ENCODE peak calls at places on chromosomes 1 and 21, in four cellular contexts. A is K562, N is H1, C is HepG2. R is an unnamed sample.
A peak's percentile ranks its signal among the peaks of the same experiment; 100 is the strongest.

GRCh38 chr1:234781241-234782056 is 171.5 kb upstream of the IRF2BP2 start:
- DNase-seq in A (peak; percentile 59), N (no peak), C (peak; percentile 57), R (peak; percentile 60)

GRCh38 chr1:75643460-75643859 is 32.5 kb upstream of the SLC44A5 start:
- DNase-seq in A (no peak), N (no peak), C (no peak), R (no peak)

GRCh38 chr1:186681806-186682205 is 1.6 kb upstream of the PTGS2 start:
- DNase-seq in A (no peak), N (no peak), C (no peak), R (peak; percentile 26)

GRCh38 chr1:211591980-211592493 is 13.1 kb upstream of the SLC30A1 start:
- DNase-seq in A (no peak), N (no peak), C (no peak), R (no peak)

GRCh38 chr1:94840811-94841210 is 20.7 kb downstream of the SLC44A3 start:
- DNase-seq in A (no peak), N (no peak), C (no peak), R (no peak)

GRCh38 chr1:109892476-109893368 is 17.9 kb upstream of the CSF1 start:
- DNase-seq in A (no peak), N (no peak), C (no peak), R (peak; percentile 23)

GRCh38 chr1:112527266-112528010 is 18.7 kb downstream of the WNT2B start:
- DNase-seq in A (no peak), N (no peak), C (no peak), R (no peak)

GRCh38 chr21:20997633-20998455 is at the start of gene NCAM2:
- DNase-seq in A (peak; percentile 70), N (peak; percentile 88), C (peak; percentile 9), R (no peak)

GRCh38 chr1:26346274-26347033 is 7.5 kb downstream of the CRYBG2 start:
- DNase-seq in A (no peak), N (no peak), C (no peak), R (no peak)

GRCh38 chr1:234107416-234108021 is 203.0 kb downstream of the SLC35F3 start:
- DNase-seq in A (no peak), N (no peak), C (no peak), R (peak; percentile 67)

GRCh38 chr1:29379438-29380073 is 143.2 kb downstream of the PTPRU start:
- DNase-seq in A (peak; percentile 60), N (peak; percentile 68), C (peak; percentile 53), R (no peak)

GRCh38 chr1:10714337-10715114 is 81.9 kb downstream of the CASZ1 start:
- DNase-seq in A (no peak), N (no peak), C (no peak), R (no peak)

GRCh38 chr21:36150192-36150711 is 6.4 kb upstream of the DOP1B start:
- DNase-seq in A (no peak), N (no peak), C (no peak), R (no peak)

GRCh38 chr1:159173303-159173702 is 1.9 kb downstream of the CADM3 start:
- DNase-seq in A (no peak), N (no peak), C (no peak), R (no peak)

GRCh38 chr1:180151508-180151907 is 3.2 kb upstream of the QSOX1 start:
- DNase-seq in A (no peak), N (no peak), C (no peak), R (peak; percentile 41)

GRCh38 chr1:217134857-217135568 is 411.8 kb upstream of the ESRRG start:
- DNase-seq in A (no peak), N (peak; percentile 73), C (no peak), R (peak; percentile 14)

GRCh38 chr1:197908695-197909336 is 6.4 kb downstream of the C1orf53 start:
- DNase-seq in A (no peak), N (peak; percentile 55), C (no peak), R (no peak)

GRCh38 chr1:15141933-15142647 is 11.5 kb upstream of the TMEM51 start:
- DNase-seq in A (no peak), N (no peak), C (no peak), R (no peak)

DNA sequence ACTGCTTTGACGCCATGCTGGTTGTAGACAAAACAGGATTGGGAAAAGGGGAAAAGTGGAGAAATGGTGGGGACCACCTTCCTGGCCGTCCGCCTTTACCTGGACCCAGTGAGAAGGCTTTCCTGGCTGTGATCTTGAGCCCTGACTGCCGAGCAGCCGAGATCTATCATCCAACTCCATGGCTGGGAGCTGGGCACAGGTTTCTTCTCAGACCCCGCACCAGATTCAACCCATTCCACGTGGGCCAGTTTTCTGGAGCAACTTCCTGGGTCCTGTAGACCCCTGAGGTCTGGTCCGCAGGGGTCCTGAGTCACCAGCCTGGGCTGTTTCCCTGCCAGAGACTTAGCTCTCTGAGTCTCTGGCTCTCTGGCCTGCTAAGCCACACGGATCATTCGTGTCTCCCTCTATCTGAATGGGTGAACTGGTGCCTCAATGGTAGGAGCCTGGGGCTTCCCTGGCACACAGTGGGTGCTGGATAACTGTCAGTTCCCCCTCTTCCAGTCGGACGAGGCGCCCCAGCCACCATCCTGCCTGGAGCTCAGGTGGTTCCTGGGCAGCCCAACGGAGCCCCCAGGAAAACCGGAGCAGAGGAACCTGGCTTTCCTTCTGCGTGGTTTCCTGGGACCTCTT is 4.5 kb upstream of the NPHP4 start:
- DNase-seq in A (no peak), N (no peak), C (no peak), R (no peak)
- H3K4me1 ChIP-seq in A (peaks cover 62% of the 10 kb centered on the region), N (peaks cover 8% of the 10 kb centered on the region), C (peaks cover 41% of the 10 kb centered on the region), R (peaks cover 6% of the 10 kb centered on the region)

DNA sequence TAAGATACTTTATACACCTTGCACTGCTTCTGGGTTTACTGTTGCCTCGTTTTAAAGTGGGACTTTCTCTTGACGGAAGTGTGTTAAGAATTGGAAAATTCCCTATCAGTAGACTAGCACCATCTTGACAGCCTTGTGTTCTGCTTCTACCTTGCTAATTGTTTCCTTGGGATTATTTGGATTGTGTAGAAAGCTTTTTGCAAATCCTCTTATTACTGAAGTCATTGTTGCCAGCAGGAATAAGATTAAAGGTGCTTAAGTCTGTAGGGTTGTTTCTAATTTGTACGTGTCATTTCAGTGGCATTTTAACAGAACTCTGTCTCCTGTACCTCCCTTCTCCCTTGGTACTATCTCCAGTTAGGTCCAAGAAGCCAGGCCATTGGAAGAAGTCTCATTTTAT is 107.6 kb downstream of the POU2F1 start:
- DNase-seq in A (no peak), N (no peak), C (no peak), R (no peak)
- TF ChIP-seq PHF8 in A (no peak), N (no peak), C (no peak), R (no peak)

GRCh38 chr21:34613679-34614442 is 1.1 kb downstream of the RCAN1 start:
- DNase-seq in A (peak; percentile 36), N (no peak), C (no peak), R (no peak)
- H3K4me1 ChIP-seq in A (peaks cover 13% of the 10 kb centered on the region), N (peaks cover 1% of the 10 kb centered on the region), C (peaks cover 32% of the 10 kb centered on the region), R (peaks cover 3% of the 10 kb centered on the region)

GRCh38 chr1:226598455-226598849 is 49.9 kb downstream of the STUM start:
- DNase-seq in A (no peak), N (no peak), C (no peak), R (no peak)
- TF ChIP-seq PHF8 in A (no peak), N (no peak), C (no peak), R (no peak)

GRCh38 chr1:119327066-119327435 is 41.5 kb upstream of the HAO2 start:
- DNase-seq in A (no peak), N (peak; percentile 62), C (peak; percentile 50), R (no peak)

GRCh38 chr1:119323216-119323982 is 45.2 kb upstream of the HAO2 start:
- DNase-seq in A (no peak), N (no peak), C (no peak), R (no peak)

GRCh38 chr1:119326251-119326650 is 42.3 kb upstream of the HAO2 start:
- DNase-seq in A (no peak), N (no peak), C (no peak), R (no peak)

GRCh38 chr1:119321661-119322419 is 46.7 kb upstream of the HAO2 start:
- DNase-seq in A (no peak), N (peak; percentile 10), C (no peak), R (no peak)

GRCh38 chr1:119324198-119324597 is 44.4 kb upstream of the HAO2 start:
- DNase-seq in A (no peak), N (no peak), C (no peak), R (no peak)
- H3K4me1 ChIP-seq in A (peaks cover 5% of the 10 kb centered on the region), N (peaks cover 8% of the 10 kb centered on the region), C (peaks cover 35% of the 10 kb centered on the region), R (no peaks in the 10 kb centered on the region)

GRCh38 chr1:101022294-101022693 is 3.3 kb downstream of the DPH5 start:
- DNase-seq in A (no peak), N (no peak), C (no peak), R (no peak)
- TF ChIP-seq PHF8 in A (no peak), N (no peak), C (no peak), R (no peak)

GRCh38 chr1:2228684-2229031 is 539 bp downstream of the SKI start:
- DNase-seq in A (no peak), N (no peak), C (no peak), R (peak; percentile 23)
- H3K4me1 ChIP-seq in A (peaks cover 70% of the 10 kb centered on the region), N (peaks cover 22% of the 10 kb centered on the region), C (peaks cover 37% of the 10 kb centered on the region), R (peaks cover 40% of the 10 kb centered on the region)

R was measured in A549.